ENCODE peak calls at places on chromosomes 6 and 20, in eight cellular contexts. One of them, this sample, is unnamed.

GRCh38 chr20:4491643-4492042 is 230.1 kb upstream of the PRND start:
- DNase-seq in NCI-H1436: no peak
- DNase-seq in tibial nerve: no peak
- DNase-seq in erythroblast: no peak
- DNase-seq in NB4: no peak
- DNase-seq in 8988T: no peak
- DNase-seq in HS-5: no peak
- DNase-seq in NCI-H510A treated with DMSO at 0.1 percent for 48 hours: no peak
- DNase-seq in this sample: no peak

GRCh38 chr6:32371204-32371603 is 499 bp downstream of the TSBP1 start:
- DNase-seq in NCI-H1436: no peak
- DNase-seq in tibial nerve: no peak
- DNase-seq in erythroblast: no peak
- DNase-seq in NB4: no peak
- DNase-seq in 8988T: no peak
- DNase-seq in HS-5: no peak
- DNase-seq in NCI-H510A treated with DMSO at 0.1 percent for 48 hours: no peak
- DNase-seq in this sample: no peak

GRCh38 chr6:127079681-127080080 is 38.8 kb upstream of the RSPO3 start:
- DNase-seq in NCI-H1436: no peak
- DNase-seq in tibial nerve: no peak
- DNase-seq in erythroblast: no peak
- DNase-seq in NB4: no peak
- DNase-seq in 8988T: no peak
- DNase-seq in HS-5: no peak
- DNase-seq in NCI-H510A treated with DMSO at 0.1 percent for 48 hours: no peak
- DNase-seq in this sample: no peak

GRCh38 chr6:169654590-169655391 is 47.0 kb downstream of the WDR27 start:
- DNase-seq in NCI-H1436: peak; percentile 63
- DNase-seq in tibial nerve: peak; percentile 63
- DNase-seq in erythroblast: peak; percentile 68
- DNase-seq in NB4: no peak
- DNase-seq in 8988T: no peak
- DNase-seq in HS-5: peak; percentile 29
- DNase-seq in NCI-H510A treated with DMSO at 0.1 percent for 48 hours: peak; percentile 83
- DNase-seq in this sample: peak; percentile 67

GRCh38 chr20:51176846-51177245 is 153.9 kb upstream of the KCNG1 start:
- DNase-seq in NCI-H1436: no peak
- DNase-seq in tibial nerve: no peak
- DNase-seq in erythroblast: no peak
- DNase-seq in NB4: no peak
- DNase-seq in 8988T: no peak
- DNase-seq in HS-5: no peak
- DNase-seq in NCI-H510A treated with DMSO at 0.1 percent for 48 hours: no peak
- DNase-seq in this sample: no peak

GRCh38 chr6:2896741-2897140 is 6.4 kb downstream of the SERPINB9 start:
- DNase-seq in NCI-H1436: no peak
- DNase-seq in tibial nerve: no peak
- DNase-seq in erythroblast: no peak
- DNase-seq in NB4: no peak
- DNase-seq in 8988T: no peak
- DNase-seq in HS-5: no peak
- DNase-seq in NCI-H510A treated with DMSO at 0.1 percent for 48 hours: no peak
- DNase-seq in this sample: no peak

GRCh38 chr6:431986-432385 is 40.4 kb downstream of the IRF4 start:
- DNase-seq in NCI-H1436: no peak
- DNase-seq in tibial nerve: no peak
- DNase-seq in erythroblast: no peak
- DNase-seq in NB4: no peak
- DNase-seq in 8988T: no peak
- DNase-seq in HS-5: no peak
- DNase-seq in NCI-H510A treated with DMSO at 0.1 percent for 48 hours: no peak
- DNase-seq in this sample: no peak

GRCh38 chr6:106360989-106361430 is 493 bp downstream of the CRYBG1 start:
- DNase-seq in NCI-H1436: no peak
- DNase-seq in tibial nerve: no peak
- DNase-seq in erythroblast: no peak
- DNase-seq in NB4: peak; percentile 63
- DNase-seq in 8988T: no peak
- DNase-seq in HS-5: no peak
- DNase-seq in NCI-H510A treated with DMSO at 0.1 percent for 48 hours: peak; percentile 21
- DNase-seq in this sample: no peak

GRCh38 chr6:112691289-112691688 is 344.2 kb downstream of the RFPL4B start:
- DNase-seq in NCI-H1436: no peak
- DNase-seq in tibial nerve: no peak
- DNase-seq in erythroblast: no peak
- DNase-seq in NB4: no peak
- DNase-seq in 8988T: peak; percentile 6
- DNase-seq in HS-5: peak; percentile 89
- DNase-seq in NCI-H510A treated with DMSO at 0.1 percent for 48 hours: no peak
- DNase-seq in this sample: no peak

GRCh38 chr6:3176562-3177355 is 19.4 kb upstream of the TUBB2A start:
- DNase-seq in NCI-H1436: peak; percentile 41
- DNase-seq in tibial nerve: no peak
- DNase-seq in erythroblast: peak; percentile 86
- DNase-seq in NB4: peak; percentile 88
- DNase-seq in 8988T: peak; percentile 57
- DNase-seq in HS-5: peak; percentile 74
- DNase-seq in NCI-H510A treated with DMSO at 0.1 percent for 48 hours: peak; percentile 56
- DNase-seq in this sample: peak; percentile 25